ENCODE peak calls at places on chromosomes 2 and 18, in nine cellular contexts. Z is A549; R is tibial nerve; D is CD8-positive, alpha-beta T cell; P is brain microvascular endothelial cell; L is gastrocnemius medialis; M is thoracic aorta; Y is fibroblast of the aortic adventitia; G is psoas muscle. I is an unnamed sample.
A peak's percentile ranks its signal among the peaks of the same experiment; 100 is the strongest.

GRCh38 chr18:79393626-79394401 is 1.9 kb upstream of the NFATC1 start:
- DNase-seq in G (peak; percentile 93), L (peak; percentile 57), Y (peak; percentile 79), M (peak; percentile 75), Z (peak; percentile 64), D (peak; percentile 59), R (peak; percentile 90), P (peak; percentile 86), I (peak; percentile 99)

GRCh38 chr2:212066546-212066945 is 472.1 kb downstream of the ERBB4 start:
- DNase-seq in Z (no peak), R (no peak), P (no peak), M (no peak), G (no peak), Y (no peak), L (no peak), D (no peak), I (no peak)

GRCh38 chr2:215460682-215461081 is 24.8 kb upstream of the FN1 start:
- DNase-seq in M (no peak), G (no peak), L (no peak), D (no peak), R (no peak), P (peak; percentile 91), Y (peak; percentile 95), Z (no peak), I (no peak)

GRCh38 chr2:200302940-200303727 is 3.4 kb upstream of the SPATS2L start:
- DNase-seq in D (no peak), P (peak; percentile 87), Z (peak; percentile 31), G (no peak), R (no peak), M (no peak), Y (peak; percentile 45), L (no peak), I (no peak)

GRCh38 chr2:233468047-233468745 is 98.4 kb downstream of the USP40 start:
- DNase-seq in Y (no peak), M (no peak), Z (no peak), R (peak; percentile 7), D (no peak), P (no peak), L (no peak), G (no peak), I (peak; percentile 52)

GRCh38 chr18:525066-525797 is 24.7 kb upstream of the COLEC12 start:
- DNase-seq in L (no peak), M (no peak), P (peak; percentile 56), Z (no peak), Y (peak; percentile 75), D (no peak), G (no peak), R (no peak), I (no peak)

GRCh38 chr2:239223330-239224248 is 177.2 kb downstream of the HDAC4 start:
- DNase-seq in Z (no peak), G (peak; percentile 56), D (no peak), L (no peak), M (no peak), Y (peak; percentile 97), P (no peak), R (no peak), I (peak; percentile 52)

GRCh38 chr2:164388511-164388910 is 232.8 kb downstream of the GRB14 start:
- DNase-seq in P (peak; percentile 81), M (no peak), L (no peak), D (no peak), Y (peak; percentile 63), G (no peak), Z (peak; percentile 3), R (no peak), I (no peak)

GRCh38 chr2:235618039-235618438 is 124.2 kb downstream of the AGAP1 start:
- DNase-seq in D (no peak), G (no peak), P (peak; percentile 52), R (no peak), Z (no peak), M (no peak), Y (peak; percentile 80), L (no peak), I (no peak)

GRCh38 chr2:119683074-119683716 is 4.2 kb downstream of the TMEM177 start:
- DNase-seq in D (no peak), L (no peak), R (no peak), M (no peak), Z (no peak), G (no peak), Y (no peak), P (no peak), I (no peak)

GRCh38 chr2:102439065-102439695 is 16.2 kb downstream of the IL18RAP start:
- DNase-seq in P (peak; percentile 77), G (no peak), R (no peak), Z (no peak), M (no peak), D (no peak), Y (peak; percentile 53), L (no peak), I (no peak)

GRCh38 chr2:113174369-113174735 is 581 bp downstream of the PSD4 start:
- DNase-seq in P (no peak), G (no peak), L (no peak), Y (no peak), D (no peak), R (no peak), M (no peak), Z (no peak), I (no peak)

GRCh38 chr18:4020026-4020425 is 435.1 kb downstream of the DLGAP1 start:
- DNase-seq in Z (no peak), G (no peak), D (no peak), M (no peak), L (no peak), Y (no peak), R (no peak), P (no peak), I (no peak)

GRCh38 chr2:60586081-60586480 is 32.6 kb upstream of the BCL11A start:
- DNase-seq in R (no peak), G (no peak), Z (no peak), P (no peak), Y (no peak), D (no peak), L (no peak), M (no peak), I (no peak)

GRCh38 chr2:60861736-60862135 is 19.6 kb upstream of the REL start:
- DNase-seq in M (no peak), G (no peak), R (no peak), Y (no peak), L (no peak), P (no peak), D (no peak), Z (no peak), I (no peak)

GRCh38 chr18:12057419-12058039 is 36.1 kb upstream of the ANKRD62 start:
- DNase-seq in L (no peak), Z (no peak), D (no peak), M (no peak), P (no peak), R (no peak), G (no peak), Y (no peak), I (no peak)

GRCh38 chr2:98478861-98479770 is 34.5 kb downstream of the INPP4A start:
- DNase-seq in Z (no peak), Y (no peak), R (no peak), M (no peak), P (no peak), L (no peak), D (peak; percentile 57), G (no peak), I (no peak)

GRCh38 chr2:159976527-159977163 is 85.8 kb downstream of the PLA2R1 start:
- DNase-seq in P (no peak), Y (no peak), G (no peak), M (no peak), R (no peak), D (no peak), Z (no peak), L (no peak), I (no peak)

GRCh38 chr2:101361519-101361918 is 25.8 kb downstream of the CREG2 start:
- DNase-seq in R (no peak), D (no peak), P (no peak), Y (no peak), Z (no peak), G (no peak), L (no peak), M (no peak), I (no peak)
- H3K4me3 ChIP-seq in R (no peak overlapping the region), D (no peak overlapping the region), P (no peak overlapping the region), Y (no peak overlapping the region), Z (no peak overlapping the region), G (no peak overlapping the region), L (no peak overlapping the region), M (no peak overlapping the region), I (no peak overlapping the region)

GRCh38 chr2:27493948-27494283 is 1.1 kb downstream of the FNDC4 start:
- DNase-seq in R (no peak), L (no peak), Y (no peak), D (no peak), M (no peak), P (no peak), Z (no peak), G (no peak), I (no peak)
- H3K4me3 ChIP-seq in R (no peak overlapping the region), L (peak overlapping the region; percentile 57), Y (peak overlapping the region; percentile 74), D (no peak overlapping the region), M (peak overlapping the region; percentile 88), P (peak overlapping the region; percentile 69), Z (no peak overlapping the region), G (peak overlapping the region; percentile 70), I (no peak overlapping the region)

DNA sequence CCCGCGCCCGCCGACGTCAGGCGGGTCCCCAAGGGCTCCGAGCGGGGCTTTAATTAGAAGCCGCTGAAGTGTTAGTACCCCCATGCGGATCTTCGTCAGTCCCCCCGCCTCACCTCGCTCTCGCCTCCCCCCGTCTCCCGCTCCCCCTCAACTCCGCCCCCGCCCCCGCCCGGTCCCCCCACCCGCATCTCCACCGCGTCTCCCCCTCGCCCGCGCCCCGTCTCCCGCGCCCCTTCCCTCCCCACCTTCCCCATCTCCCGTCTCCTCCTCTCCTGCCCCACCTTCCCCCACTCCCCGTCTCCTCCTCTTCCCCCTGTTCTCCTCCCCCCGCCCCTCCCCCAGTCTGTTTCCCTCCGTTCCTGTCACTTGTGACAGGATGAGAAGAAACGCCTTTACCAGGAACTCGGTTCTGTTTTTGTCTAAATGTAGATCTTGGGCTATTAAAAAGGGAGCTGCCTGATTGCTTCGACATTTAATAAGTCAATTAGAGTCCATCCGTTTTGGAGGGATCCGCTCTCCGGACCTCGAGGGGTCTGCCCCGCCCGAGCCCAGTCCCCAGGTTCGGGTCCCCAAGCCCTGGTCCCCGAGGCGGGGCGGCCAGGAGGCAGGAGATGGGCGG is 961 bp upstream of the ALKAL2 start:
- DNase-seq in M (no peak), R (no peak), L (no peak), Y (no peak), D (no peak), Z (no peak), P (no peak), G (no peak), I (no peak)
- H3K4me3 ChIP-seq in M (peak overlapping the region; percentile 75), R (peak overlapping the region; percentile 33), L (peak overlapping the region; percentile 70), Y (no peak overlapping the region), D (peak overlapping the region; percentile 64), Z (peak overlapping the region; percentile 52), P (peak overlapping the region; percentile 49), G (peak overlapping the region; percentile 73), I (peak overlapping the region; percentile 86)

DNA sequence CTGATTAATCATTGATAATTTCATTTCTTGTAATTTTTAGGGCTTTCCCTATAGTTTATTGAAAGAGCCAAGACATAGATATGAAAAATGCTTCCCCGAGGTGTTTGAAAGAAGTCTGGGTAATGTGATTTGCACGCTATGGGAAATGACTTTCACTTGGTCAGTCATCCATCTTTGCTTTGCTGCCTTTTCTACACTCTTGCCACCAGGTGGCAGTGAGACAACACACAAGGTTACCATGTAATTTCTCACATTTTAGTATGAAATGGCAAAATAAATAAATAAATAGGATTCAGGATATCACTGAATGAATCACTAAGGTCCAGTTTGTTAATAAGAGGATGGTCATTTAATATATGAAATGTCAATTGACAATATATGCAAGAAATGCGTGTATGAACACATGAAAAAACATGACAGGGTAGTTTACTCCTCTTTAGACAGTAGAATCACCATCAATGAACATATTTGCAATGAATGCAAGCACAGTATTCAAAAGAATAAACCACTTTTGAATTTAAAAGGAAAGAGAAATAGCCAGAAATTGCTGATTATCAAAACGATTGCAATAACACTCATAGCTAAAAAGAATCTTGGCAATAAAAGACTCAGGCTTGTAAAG is 52.2 kb upstream of the KCNH7 start:
- DNase-seq in Y (peak; percentile 53), R (no peak), M (no peak), Z (peak; percentile 7), L (no peak), G (no peak), P (peak; percentile 63), D (no peak), I (no peak)
- H3K4me3 ChIP-seq in Y (no peak overlapping the region), R (no peak overlapping the region), M (no peak overlapping the region), Z (peak overlapping the region; percentile 19), L (no peak overlapping the region), G (no peak overlapping the region), P (no peak overlapping the region), D (no peak overlapping the region), I (no peak overlapping the region)